ENCODE peak calls at places on chromosomes 3 and 15, in eight cellular contexts. Q is astrocyte, U is lower leg skin, B is progenitor cell of endocrine pancreas, L is endothelial cell of umbilical vein, R is esophagus squamous epithelium, J is GM23338, W is endothelial cell. Z is an unnamed sample.

GRCh38 chr15:49712846-49713450 is 92.1 kb downstream of the DTWD1 start:
- DNase-seq in L (no peak), J (no peak), W (no peak), R (no peak), U (no peak), Q (no peak), B (no peak), Z (peak)

GRCh38 chr3:16079519-16079918 is 95.0 kb upstream of the GALNT15 start:
- DNase-seq in W (no peak), J (no peak), Q (peak), U (no peak), R (no peak), B (no peak), L (peak), Z (no peak)

GRCh38 chr3:100913870-100914654 is 79.2 kb downstream of the ABI3BP start:
- DNase-seq in W (no peak), R (no peak), B (no peak), Q (peak), L (peak), J (no peak), U (no peak), Z (no peak)

GRCh38 chr15:79804833-79805232 is 92.0 kb downstream of the MTHFS start:
- DNase-seq in U (no peak), B (no peak), L (no peak), J (no peak), W (no peak), Q (no peak), R (no peak), Z (no peak)

GRCh38 chr3:75101329-75102147 is 487.1 kb upstream of the CNTN3 start:
- DNase-seq in J (peak), U (no peak), B (peak), R (no peak), W (peak), Q (no peak), L (no peak), Z (no peak)

GRCh38 chr3:48092270-48092669 is 76.1 kb upstream of the MAP4 start:
- DNase-seq in R (no peak), L (no peak), W (no peak), J (no peak), Q (no peak), B (no peak), U (no peak), Z (no peak)

GRCh38 chr3:159221335-159221734 is 419.5 kb downstream of the MFSD1 start:
- DNase-seq in R (no peak), B (no peak), U (no peak), L (no peak), J (no peak), W (no peak), Q (no peak), Z (no peak)

GRCh38 chr15:98809273-98809672 is 160.9 kb downstream of the IGF1R start:
- DNase-seq in U (no peak), L (no peak), R (no peak), B (no peak), J (no peak), Q (no peak), W (no peak), Z (no peak)

GRCh38 chr3:72797773-72798543 is 50.3 kb downstream of the SHQ1 start:
- DNase-seq in B (no peak), L (peak), W (no peak), Q (peak), U (no peak), J (peak), R (no peak), Z (no peak)

GRCh38 chr15:22845289-22845900 is 6.9 kb downstream of the NIPA2 start:
- DNase-seq in B (no peak), L (no peak), W (no peak), R (no peak), U (no peak), Q (peak), J (peak), Z (no peak)

GRCh38 chr3:100634493-100635272 is 25.3 kb downstream of the ADGRG7 start:
- DNase-seq in W (peak), Q (no peak), R (no peak), U (no peak), B (no peak), J (peak), L (peak), Z (peak)

GRCh38 chr3:12822725-12823373 is 18.5 kb downstream of the RPL32 start:
- DNase-seq in W (no peak), B (no peak), U (no peak), Q (no peak), J (no peak), R (no peak), L (no peak), Z (peak)

GRCh38 chr15:68318008-68318835 is 40.7 kb downstream of the FEM1B start:
- DNase-seq in J (no peak), L (no peak), W (no peak), Q (no peak), R (no peak), B (no peak), U (no peak), Z (no peak)

GRCh38 chr3:159765025-159765859 is 223.4 kb upstream of the IL12A start:
- DNase-seq in B (peak), R (no peak), U (peak), L (peak), W (peak), Q (peak), J (peak), Z (peak)

GRCh38 chr15:74530771-74531143 is 10.3 kb upstream of the ARID3B start:
- DNase-seq in W (no peak), R (no peak), U (no peak), J (no peak), L (no peak), B (no peak), Q (no peak), Z (no peak)

GRCh38 chr3:86771741-86772512 is 219.0 kb downstream of the VGLL3 start:
- DNase-seq in L (no peak), Q (no peak), W (no peak), J (no peak), B (no peak), R (no peak), U (no peak), Z (no peak)

GRCh38 chr3:159039286-159039685 is 237.4 kb downstream of the MFSD1 start:
- DNase-seq in U (no peak), Q (no peak), W (no peak), B (no peak), J (no peak), R (no peak), L (no peak), Z (no peak)

GRCh38 chr3:126445506-126445905 is 30.2 kb downstream of the ZXDC start:
- DNase-seq in B (no peak), U (peak), R (no peak), Q (no peak), L (no peak), W (no peak), J (no peak), Z (no peak)

GRCh38 chr15:51907136-51907862 is 64.3 kb downstream of the LEO1 start:
- DNase-seq in U (no peak), Q (peak), J (peak), W (no peak), B (no peak), L (no peak), R (no peak), Z (peak)

GRCh38 chr3:100125539-100125938 is 11.2 kb upstream of the FILIP1L start:
- DNase-seq in W (no peak), B (no peak), Q (no peak), R (no peak), U (no peak), L (peak), J (no peak), Z (peak)

GRCh38 chr3:151675858-151676615 is 57.7 kb upstream of the AADACL2 start:
- DNase-seq in U (no peak), W (no peak), R (no peak), B (no peak), Q (no peak), L (no peak), J (no peak), Z (peak)

GRCh38 chr3:172209333-172210321 is 170.2 kb downstream of the FNDC3B start:
- DNase-seq in R (no peak), U (no peak), J (no peak), L (no peak), W (no peak), B (no peak), Q (no peak), Z (peak)

GRCh38 chr15:75861750-75862402 is 18.6 kb downstream of the UBE2Q2 start:
- DNase-seq in L (no peak), B (no peak), J (no peak), W (no peak), R (no peak), U (no peak), Q (peak), Z (no peak)

GRCh38 chr3:51642462-51642861 is 28.6 kb upstream of the TEX264 start:
- DNase-seq in B (no peak), W (no peak), R (no peak), J (peak), Q (no peak), L (peak), U (no peak), Z (peak)

GRCh38 chr15:59999064-59999377 is 5.1 kb upstream of the FOXB1 start:
- DNase-seq in Q (no peak), W (no peak), R (no peak), J (peak), B (no peak), L (no peak), U (no peak), Z (no peak)

GRCh38 chr3:177282028-177282655 is 84.9 kb upstream of the TBL1XR1 start:
- DNase-seq in Q (no peak), B (no peak), R (no peak), U (no peak), J (no peak), W (no peak), L (no peak), Z (no peak)

GRCh38 chr15:69074011-69074842 is 59.7 kb downstream of the NOX5 start:
- DNase-seq in R (no peak), W (peak), B (peak), U (peak), L (peak), J (peak), Q (peak), Z (peak)

GRCh38 chr3:34008836-34009479 is 210.5 kb downstream of the PDCD6IP start:
- DNase-seq in J (no peak), B (no peak), U (no peak), L (no peak), R (no peak), W (no peak), Q (peak), Z (no peak)

GRCh38 chr3:34012102-34012461 is 213.7 kb downstream of the PDCD6IP start:
- DNase-seq in W (no peak), Q (peak), B (no peak), R (no peak), U (no peak), L (peak), J (no peak), Z (peak)

GRCh38 chr3:34013818-34014576 is 215.6 kb downstream of the PDCD6IP start:
- DNase-seq in Q (no peak), B (no peak), U (no peak), L (no peak), W (no peak), R (no peak), J (no peak), Z (no peak)

GRCh38 chr3:34009480-34009844 is 211.0 kb downstream of the PDCD6IP start:
- DNase-seq in J (no peak), U (no peak), W (no peak), L (no peak), R (no peak), Q (no peak), B (no peak), Z (no peak)

DNA sequence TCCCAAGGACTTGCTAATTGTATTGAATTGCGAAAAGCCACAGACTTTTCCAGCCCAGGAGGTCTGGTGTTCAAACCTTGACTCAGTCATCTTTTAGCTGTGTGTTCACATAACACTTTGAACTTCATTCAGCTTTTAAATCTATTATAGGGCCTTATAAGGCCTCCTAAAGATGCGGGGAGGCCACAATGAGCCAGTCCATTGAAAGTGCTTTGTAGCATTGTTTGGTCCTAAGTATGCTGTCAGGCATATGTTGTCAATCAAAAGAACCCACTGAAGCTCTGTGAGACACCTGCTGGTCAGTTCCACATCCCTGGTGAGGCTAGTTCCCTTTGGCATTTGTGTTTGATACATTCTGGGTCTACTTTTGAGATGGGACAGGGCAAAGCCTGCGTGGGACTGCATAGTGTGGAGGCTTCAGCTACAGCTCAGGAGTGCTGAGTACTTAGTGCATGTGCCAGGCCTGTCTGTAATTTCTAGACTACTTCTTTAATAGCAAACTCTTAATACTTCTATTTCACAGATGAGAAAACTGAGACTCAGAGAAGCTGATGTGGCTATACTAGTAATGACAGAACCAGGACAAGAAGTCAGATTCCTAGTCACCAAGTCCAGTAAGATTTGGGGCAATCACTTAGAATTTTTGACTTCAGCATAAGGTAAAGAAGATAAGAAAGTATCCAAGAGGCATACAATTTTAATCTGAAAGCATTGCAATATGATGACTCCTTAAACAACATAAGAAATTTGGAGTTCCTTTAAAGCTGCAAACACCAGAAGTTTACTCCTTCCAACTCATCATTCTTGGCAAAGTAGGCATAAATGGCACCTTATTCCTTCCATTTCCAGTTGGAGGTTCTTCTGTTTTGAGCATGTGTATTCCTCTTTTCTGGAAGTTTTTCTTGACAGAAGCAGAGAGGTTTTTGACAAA is 213.0 kb downstream of the PDCD6IP start:
- DNase-seq in L (peak), B (no peak), U (no peak), J (no peak), W (peak), Q (peak), R (no peak), Z (peak)
- TF ChIP-seq CTCF in L (peak), B (no peak), U (no peak), J (peak), W (no peak), Q (no peak), R (no peak), Z (no peak)

GRCh38 chr3:32684029-32684799 is 774 bp upstream of the CNOT10 start:
- DNase-seq in B (no peak), R (no peak), W (no peak), Q (no peak), U (no peak), L (no peak), J (no peak), Z (no peak)

GRCh38 chr3:32681811-32682210 is 3.2 kb upstream of the CNOT10 start:
- DNase-seq in B (no peak), R (no peak), U (no peak), W (no peak), L (no peak), J (no peak), Q (no peak), Z (no peak)

GRCh38 chr3:32686713-32687112 is 1.7 kb downstream of the CNOT10 start:
- DNase-seq in B (no peak), L (no peak), W (no peak), R (no peak), U (no peak), Q (no peak), J (no peak), Z (no peak)

GRCh38 chr3:32684800-32685603 is at the start of gene CNOT10:
- DNase-seq in J (peak), R (peak), U (peak), L (peak), W (peak), B (peak), Q (peak), Z (peak)

DNA sequence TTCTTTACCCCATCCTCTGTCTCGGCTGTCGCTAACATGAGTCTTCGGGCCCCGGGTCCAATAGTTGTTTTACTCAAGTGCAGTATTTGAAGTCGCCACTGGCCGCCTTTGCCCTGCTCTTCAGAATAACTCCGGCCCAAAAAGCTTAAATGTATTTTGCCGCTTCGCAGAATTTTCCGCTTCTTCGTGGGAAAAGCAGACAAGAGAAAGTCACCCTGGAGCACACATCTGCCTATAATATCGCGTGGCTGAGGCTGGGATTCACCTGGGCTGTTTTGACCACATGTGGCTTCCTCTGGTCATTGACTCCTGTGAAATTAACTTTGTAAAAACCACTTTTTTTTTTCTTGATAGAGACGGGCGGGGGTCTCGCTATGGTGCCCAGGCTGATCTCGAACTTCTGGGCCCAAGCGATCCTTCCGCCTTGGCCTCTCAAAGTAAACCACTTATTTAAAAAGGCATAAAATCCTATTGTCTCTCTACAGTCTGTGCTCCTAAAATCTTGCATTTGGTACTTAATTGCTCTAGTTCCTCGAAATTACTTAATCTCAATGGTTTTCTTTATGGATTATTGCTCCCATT is 707 bp downstream of the CNOT10 start:
- DNase-seq in U (no peak), J (no peak), W (no peak), B (no peak), Q (no peak), L (no peak), R (no peak), Z (peak)
- TF ChIP-seq CTCF in U (no peak), J (no peak), W (no peak), B (peak), Q (no peak), L (no peak), R (no peak), Z (no peak)

DNA sequence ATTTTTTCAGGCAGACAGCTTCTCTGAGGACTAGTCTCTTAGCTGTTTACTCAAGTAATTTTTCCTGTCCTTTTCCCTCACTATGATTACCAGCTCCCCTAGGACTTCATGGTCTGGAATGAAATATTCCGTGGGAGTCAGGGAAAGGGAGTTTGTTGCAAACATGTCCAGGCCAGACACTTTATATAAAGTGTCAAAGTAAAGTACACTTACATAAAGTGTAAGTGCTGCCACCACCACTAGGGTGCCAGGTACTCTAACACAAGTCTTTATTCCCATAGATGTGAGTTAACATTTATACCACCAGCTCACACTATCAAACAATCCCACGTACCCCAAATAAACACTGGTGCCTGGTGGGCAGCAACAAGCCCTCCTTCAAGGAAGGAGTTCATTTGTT is 179.8 kb downstream of the SNRPN start:
- DNase-seq in J (peak), U (no peak), R (no peak), Q (peak), L (peak), W (no peak), B (no peak), Z (no peak)
- TF ChIP-seq CTCF in J (peak), U (no peak), R (no peak), Q (peak), L (peak), W (peak), B (peak), Z (no peak)

GRCh38 chr15:37106490-37107001 is 6.2 kb upstream of the MEIS2 start:
- DNase-seq in U (no peak), Q (no peak), J (peak), W (peak), R (no peak), L (peak), B (no peak), Z (no peak)
- TF ChIP-seq CTCF in U (no peak), Q (no peak), J (peak), W (peak), R (no peak), L (peak), B (peak), Z (no peak)

Z was measured in MCF 10A.